ENCODE peak calls at places on chromosome 20, in four cellular contexts. P is left ventricle myocardium inferior, L is amniotic stem cell, A is left ventricle myocardium superior. T is an unnamed sample.

GRCh38 chr20:23228912-23229311 is 121.7 kb upstream of the NXT1 start:
- DNase-seq in P (no peak), L (peak; percentile 46), A (no peak), T (no peak)

GRCh38 chr20:11581271-11581670 is 336.4 kb upstream of the BTBD3 start:
- DNase-seq in L (no peak), P (no peak), A (no peak), T (no peak)

GRCh38 chr20:59810376-59811187 is 122.9 kb downstream of the SYCP2 start:
- DNase-seq in P (no peak), A (no peak), L (no peak), T (no peak)

GRCh38 chr20:37755665-37756064 is 61.8 kb downstream of the CTNNBL1 start:
- DNase-seq in A (peak; percentile 51), P (peak; percentile 27), L (no peak), T (peak; percentile 47)

GRCh38 chr20:41617059-41617921 is 887 bp downstream of the CHD6 start:
- DNase-seq in L (no peak), P (peak; percentile 24), A (peak; percentile 56), T (peak; percentile 41)

GRCh38 chr20:51542033-51542893 is at the start of gene NFATC2:
- DNase-seq in A (peak; percentile 74), P (peak; percentile 52), L (no peak), T (peak; percentile 79)

GRCh38 chr20:20235681-20236080 is 132.2 kb upstream of the INSM1 start:
- DNase-seq in A (no peak), P (no peak), L (no peak), T (no peak)

GRCh38 chr20:62174021-62174804 is 8.6 kb upstream of the MTG2 start:
- DNase-seq in P (no peak), A (peak; percentile 16), L (no peak), T (no peak)

GRCh38 chr20:47317127-47317895 is 39.2 kb downstream of the ZMYND8 start:
- DNase-seq in A (peak; percentile 77), P (peak; percentile 80), L (peak; percentile 83), T (peak; percentile 78)